ENCODE peak calls at places on chromosomes 13 and 19, in six cellular contexts. G, B, D, E, Y and W are unnamed samples.

GRCh38 chr13:42832341-42833153 is 51.2 kb downstream of the FAM216B start:
- DNase-seq in G (peak; percentile 16), B (no peak), D (no peak), E (no peak), Y (no peak), W (no peak)

GRCh38 chr19:17419154-17419490 is 725 bp upstream of the MVB12A start:
- DNase-seq in G (no peak), B (no peak), D (no peak), E (no peak), Y (no peak), W (no peak)

GRCh38 chr13:75452564-75452963 is 29.4 kb downstream of the TBC1D4 start:
- DNase-seq in G (no peak), B (no peak), D (no peak), E (no peak), Y (no peak), W (no peak)

GRCh38 chr19:16661480-16662034 is 618 bp downstream of the TMEM38A start:
- DNase-seq in G (peak; percentile 32), B (peak; percentile 16), D (no peak), E (peak; percentile 88), Y (peak; percentile 76), W (no peak)

GRCh38 chr13:51698352-51698751 is 105.6 kb downstream of the DHRS12 start:
- DNase-seq in G (no peak), B (no peak), D (no peak), E (no peak), Y (no peak), W (no peak)

GRCh38 chr13:32314968-32315254 is 252 bp downstream of the ZAR1L start:
- DNase-seq in G (peak; percentile 24), B (peak; percentile 55), D (no peak), E (no peak), Y (peak; percentile 41), W (peak; percentile 45)

GRCh38 chr13:68304287-68304893 is 1074.3 kb upstream of the PCDH9 start:
- DNase-seq in G (no peak), B (peak; percentile 35), D (no peak), E (no peak), Y (no peak), W (no peak)

GRCh38 chr13:102847272-102848234 is 1.7 kb downstream of the ERCC5 start:
- DNase-seq in G (no peak), B (peak; percentile 46), D (no peak), E (no peak), Y (no peak), W (no peak)

GRCh38 chr19:33404916-33405315 is 31.4 kb downstream of the CEBPG start:
- DNase-seq in G (peak; percentile 10), B (no peak), D (peak; percentile 39), E (peak; percentile 44), Y (peak; percentile 30), W (no peak)

GRCh38 chr19:6457958-6458694 is 1.5 kb downstream of the SLC25A23 start:
- DNase-seq in G (no peak), B (no peak), D (no peak), E (no peak), Y (no peak), W (no peak)
- H3K4me3 ChIP-seq in G (no peak overlapping the region), B (peak overlapping the region; percentile 76), D (no peak overlapping the region), E (peak overlapping the region; percentile 86), Y (no peak overlapping the region), W (no peak overlapping the region)

GRCh38 chr19:41217741-41218140 is 1.3 kb upstream of the AXL start:
- DNase-seq in G (no peak), B (no peak), D (no peak), E (no peak), Y (no peak), W (no peak)
- H3K27ac ChIP-seq in G (no peak overlapping the region), B (no peak overlapping the region), D (peak overlapping the region; percentile 85), E (peak overlapping the region; percentile 66), Y (peak overlapping the region; percentile 92), W (no peak overlapping the region)

DNA sequence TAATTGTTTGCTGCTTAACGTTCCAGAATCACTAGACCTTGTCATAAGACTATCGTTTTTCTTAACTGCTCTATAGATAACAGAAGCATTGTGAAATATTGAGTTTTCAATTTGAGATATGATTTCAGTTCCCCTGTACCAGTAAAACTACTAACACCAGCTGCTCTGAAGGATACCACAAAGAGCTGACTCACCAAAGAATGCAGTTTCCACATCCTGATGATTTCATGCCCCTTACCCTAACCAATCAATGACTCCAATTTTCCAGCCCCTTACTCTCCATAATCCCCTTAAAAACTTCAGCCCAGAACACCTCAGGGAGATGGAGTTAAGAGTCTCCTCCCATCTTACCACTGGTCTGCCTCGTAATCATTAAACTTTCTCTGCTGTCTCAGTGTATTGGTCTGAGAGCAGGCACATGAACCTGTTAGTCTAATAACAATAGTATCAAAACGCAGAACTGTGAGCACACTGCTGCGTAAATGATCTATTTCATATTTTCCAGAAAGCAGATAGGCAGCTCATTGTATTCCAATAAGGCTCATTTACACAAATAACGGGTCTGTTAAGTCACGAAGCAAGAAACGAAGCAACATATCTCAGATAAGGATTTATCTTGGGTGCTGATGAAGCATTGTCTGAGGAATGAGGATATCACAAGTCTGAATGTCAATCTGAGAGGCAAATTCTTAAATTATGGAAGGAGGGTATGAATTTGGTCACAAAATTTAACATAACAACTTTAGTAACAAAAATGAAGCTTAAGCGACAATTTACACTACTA is 14.1 kb upstream of the CCNA1 start:
- DNase-seq in G (no peak), B (no peak), D (no peak), E (no peak), Y (no peak), W (no peak)
- H3K4me3 ChIP-seq in G (no peak overlapping the region), B (no peak overlapping the region), D (no peak overlapping the region), E (no peak overlapping the region), Y (no peak overlapping the region), W (no peak overlapping the region)

GRCh38 chr19:13172335-13173128 is 22.3 kb downstream of the IER2 start:
- DNase-seq in G (peak; percentile 86), B (no peak), D (peak; percentile 87), E (peak; percentile 82), Y (peak; percentile 86), W (peak; percentile 97)

GRCh38 chr19:13171146-13171545 is 20.9 kb downstream of the IER2 start:
- DNase-seq in G (no peak), B (no peak), D (no peak), E (no peak), Y (no peak), W (no peak)

GRCh38 chr19:13176345-13176744 is 26.1 kb downstream of the IER2 start:
- DNase-seq in G (no peak), B (no peak), D (no peak), E (no peak), Y (no peak), W (no peak)

GRCh38 chr19:13169769-13170168 is 19.6 kb downstream of the IER2 start:
- DNase-seq in G (peak; percentile 52), B (no peak), D (peak; percentile 78), E (no peak), Y (no peak), W (peak; percentile 84)

DNA sequence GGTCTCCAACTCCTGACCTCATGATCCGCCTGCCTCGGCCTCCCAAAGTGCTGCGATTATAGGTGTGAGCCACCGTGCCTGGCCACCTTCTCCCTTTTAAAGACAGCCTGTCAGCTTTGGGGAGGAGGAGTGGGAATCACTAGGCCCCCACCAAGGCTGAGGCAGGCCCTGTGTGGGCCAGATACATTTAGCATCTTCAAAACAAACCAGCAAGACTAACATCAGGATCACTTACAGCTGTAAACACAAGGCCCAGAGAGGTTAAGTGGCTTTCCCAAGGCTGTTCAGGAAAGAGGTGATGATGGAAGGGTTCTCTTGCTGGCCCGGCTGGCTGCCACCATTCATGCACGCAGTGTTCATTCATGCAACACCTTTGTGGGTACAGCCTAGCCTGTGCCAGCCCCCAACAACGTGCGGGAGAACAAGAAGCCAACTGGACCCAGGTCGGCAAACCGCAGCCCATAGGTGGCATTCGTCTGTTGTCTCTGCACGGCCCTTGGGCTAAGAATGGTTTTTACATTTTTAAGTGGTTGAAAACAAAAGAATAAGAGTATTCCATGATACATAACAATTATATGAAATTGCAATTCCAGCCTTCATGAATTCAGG is 23.0 kb downstream of the IER2 start:
- DNase-seq in G (no peak), B (no peak), D (no peak), E (no peak), Y (no peak), W (no peak)
- H3K27ac ChIP-seq in G (no peak overlapping the region), B (no peak overlapping the region), D (peak overlapping the region; percentile 87), E (peak overlapping the region; percentile 46), Y (peak overlapping the region; percentile 54), W (peak overlapping the region; percentile 76)

DNA sequence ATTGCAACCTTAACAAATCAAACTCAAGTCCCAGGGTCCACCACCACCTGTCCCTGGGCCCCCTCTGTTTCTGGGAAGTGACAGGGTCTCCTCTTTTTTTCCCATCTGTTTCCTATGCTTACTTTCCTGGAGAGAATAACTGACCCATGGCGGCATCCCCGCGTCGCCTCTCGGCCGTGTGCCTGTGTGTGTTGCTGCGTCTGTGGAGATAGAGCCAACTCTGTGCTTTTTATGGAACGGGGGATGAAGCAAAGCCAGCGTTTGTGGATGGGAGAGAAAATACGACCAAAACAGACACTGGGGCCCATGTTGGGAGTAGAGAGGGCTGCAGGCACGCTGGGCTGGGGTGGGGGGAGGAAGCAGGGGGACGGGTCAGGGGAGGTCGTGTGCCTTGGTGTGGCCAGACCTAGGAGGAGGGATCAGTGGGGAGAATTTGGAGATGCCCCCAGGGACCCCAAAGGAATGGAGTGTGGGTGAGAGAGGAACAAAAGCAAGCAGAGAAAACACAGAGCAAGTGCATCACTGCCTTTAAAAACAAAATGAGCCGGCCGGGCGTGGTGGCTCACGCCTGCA is 16.6 kb downstream of the PLK5 start:
- DNase-seq in G (no peak), B (no peak), D (no peak), E (no peak), Y (no peak), W (no peak)
- H3K4me3 ChIP-seq in G (no peak overlapping the region), B (no peak overlapping the region), D (no peak overlapping the region), E (no peak overlapping the region), Y (no peak overlapping the region), W (no peak overlapping the region)

GRCh38 chr19:10861118-10861651 is 10.2 kb upstream of the CARM1 start:
- DNase-seq in G (peak; percentile 31), B (peak; percentile 45), D (no peak), E (no peak), Y (no peak), W (no peak)

GRCh38 chr19:10863107-10863700 is 8.1 kb upstream of the CARM1 start:
- DNase-seq in G (peak; percentile 55), B (no peak), D (peak; percentile 76), E (no peak), Y (no peak), W (peak; percentile 50)

GRCh38 chr19:10864538-10864899 is 6.8 kb upstream of the CARM1 start:
- DNase-seq in G (peak; percentile 90), B (peak; percentile 87), D (peak; percentile 88), E (peak; percentile 92), Y (peak; percentile 89), W (peak; percentile 85)

GRCh38 chr19:10866495-10866894 is 4.9 kb upstream of the CARM1 start:
- DNase-seq in G (no peak), B (no peak), D (no peak), E (no peak), Y (no peak), W (no peak)

DNA sequence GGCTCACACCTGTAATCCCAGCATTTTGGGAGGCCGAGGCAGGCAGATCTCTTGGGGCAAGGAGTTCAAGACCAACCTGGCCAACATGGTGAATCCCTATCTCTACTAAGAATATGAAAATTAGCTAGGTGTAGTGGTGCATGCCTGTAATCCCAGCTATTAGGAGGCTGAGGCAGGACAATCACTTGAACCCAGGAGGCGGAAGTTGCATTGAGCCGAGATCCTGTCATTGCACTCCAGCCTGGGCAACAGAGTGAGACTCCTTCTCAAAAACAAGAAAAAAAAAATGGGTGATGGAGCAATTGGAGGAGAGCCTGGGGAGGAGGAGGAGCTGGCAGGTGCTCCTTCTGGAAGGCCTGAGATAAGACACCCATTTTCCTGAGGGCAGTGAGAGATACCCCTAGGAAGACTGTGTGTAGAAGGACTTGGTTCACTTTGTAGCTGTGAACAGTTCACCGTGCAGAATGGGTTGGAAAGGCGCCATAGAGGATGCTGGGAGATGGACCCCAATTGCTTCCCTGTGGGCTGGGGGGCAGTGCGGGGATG is 8.7 kb upstream of the CARM1 start:
- DNase-seq in G (no peak), B (no peak), D (no peak), E (no peak), Y (no peak), W (no peak)
- H3K27ac ChIP-seq in G (no peak overlapping the region), B (no peak overlapping the region), D (peak overlapping the region; percentile 60), E (no peak overlapping the region), Y (no peak overlapping the region), W (no peak overlapping the region)